ENCODE peak calls at places on chromosomes 11 and 22, in five cellular contexts. A is spleen; K is central memory CD8-positive, alpha-beta T cell; J is T-helper 9 cell; M is activated naive CD8-positive, alpha-beta T cell treated with anti-CD3 and anti-CD28 coated beads, Interleukin-2, amount 50 U/mL, for 24 hours. L is an unnamed sample.

GRCh38 chr22:48237466-48237865 is 1475.0 kb downstream of the TBC1D22A start:
- DNase-seq in A (peak), K (no peak), J (no peak), M (no peak), L (no peak)

GRCh38 chr22:46678785-46679700 is 58.9 kb downstream of the GRAMD4 start:
- DNase-seq in A (no peak), K (no peak), J (no peak), M (no peak), L (no peak)

GRCh38 chr11:102144357-102145342 is 34.4 kb downstream of the YAP1 start:
- DNase-seq in A (no peak), K (no peak), J (no peak), M (no peak), L (no peak)

GRCh38 chr11:86698634-86699033 is 26.2 kb upstream of the ME3 start:
- DNase-seq in A (no peak), K (no peak), J (no peak), M (no peak), L (no peak)

GRCh38 chr11:61645179-61645868 is 34.9 kb upstream of the DAGLA start:
- DNase-seq in A (no peak), K (no peak), J (no peak), M (no peak), L (no peak)

GRCh38 chr22:49930596-49931412 is 12.4 kb downstream of the CRELD2 start:
- DNase-seq in A (no peak), K (no peak), J (no peak), M (peak), L (peak)

GRCh38 chr22:43628253-43628649 is 183.9 kb downstream of the EFCAB6 start:
- DNase-seq in A (no peak), K (no peak), J (no peak), M (no peak), L (no peak)

GRCh38 chr11:43904737-43905515 is 24.3 kb downstream of the ALKBH3 start:
- DNase-seq in A (no peak), K (no peak), J (no peak), M (no peak), L (no peak)

GRCh38 chr11:119371778-119372182 is 9.7 kb downstream of the USP2 start:
- DNase-seq in A (no peak), K (no peak), J (no peak), M (no peak), L (no peak)

GRCh38 chr11:14499178-14499559 is 442 bp downstream of the COPB1 start:
- DNase-seq in A (peak), K (peak), J (peak), M (peak), L (peak)

GRCh38 chr22:44403166-44403565 is 90.4 kb upstream of the SHISAL1 start:
- DNase-seq in A (no peak), K (no peak), J (no peak), M (no peak), L (no peak)

GRCh38 chr22:38826386-38826785 is 17.4 kb downstream of the NPTXR start:
- DNase-seq in A (no peak), K (no peak), J (no peak), M (no peak), L (no peak)

GRCh38 chr11:127493330-127493729 is 492.8 kb upstream of the KIRREL3 start:
- DNase-seq in A (no peak), K (no peak), J (no peak), M (no peak), L (no peak)

GRCh38 chr11:8383627-8384026 is 119.9 kb upstream of the LMO1 start:
- DNase-seq in A (no peak), K (no peak), J (no peak), M (no peak), L (no peak)

GRCh38 chr22:50676211-50676636 is 3.6 kb downstream of the SHANK3 start:
- DNase-seq in A (no peak), K (no peak), J (no peak), M (no peak), L (peak)

GRCh38 chr22:22787805-22788459 is 99.7 kb upstream of the IGLL5 start:
- DNase-seq in A (peak), K (peak), J (peak), M (peak), L (peak)

GRCh38 chr22:37187891-37188761 is at the start of gene C1QTNF6:
- DNase-seq in A (peak), K (no peak), J (no peak), M (no peak), L (no peak)

GRCh38 chr11:117423046-117423575 is 95.5 kb downstream of the CEP164 start:
- DNase-seq in A (peak), K (no peak), J (no peak), M (no peak), L (no peak)

GRCh38 chr11:126348806-126349582 is 6.5 kb upstream of the ST3GAL4 start:
- DNase-seq in A (peak), K (no peak), J (no peak), M (no peak), L (no peak)

GRCh38 chr11:131511794-131512193 is 141.4 kb downstream of the NTM start:
- DNase-seq in A (no peak), K (no peak), J (no peak), M (peak), L (peak)

GRCh38 chr11:58060939-58061672 is 30.4 kb downstream of the OR6Q1 start:
- DNase-seq in A (no peak), K (no peak), J (no peak), M (no peak), L (no peak)

GRCh38 chr11:69512790-69513189 is 31.3 kb downstream of the LINC01488 start:
- DNase-seq in A (peak), K (no peak), J (no peak), M (no peak), L (no peak)

GRCh38 chr22:23520875-23521441 is 59.1 kb downstream of the IGLL1 start:
- DNase-seq in A (peak), K (no peak), J (no peak), M (no peak), L (no peak)

GRCh38 chr11:32790916-32791315 is 3.5 kb downstream of the CCDC73 start:
- DNase-seq in A (no peak), K (no peak), J (no peak), M (no peak), L (no peak)

GRCh38 chr11:96124155-96124554 is 200.2 kb upstream of the MTMR2 start:
- DNase-seq in A (no peak), K (no peak), J (no peak), M (no peak), L (no peak)

GRCh38 chr11:36475192-36475591 is 34.9 kb downstream of the TRAF6 start:
- DNase-seq in A (no peak), K (no peak), J (no peak), M (no peak), L (no peak)

GRCh38 chr22:32589007-32589406 is 114.4 kb downstream of the FBXO7 start:
- DNase-seq in A (no peak), K (no peak), J (no peak), M (no peak), L (no peak)

GRCh38 chr11:83035070-83035854 is 36.4 kb downstream of the RAB30 start:
- DNase-seq in A (no peak), K (no peak), J (no peak), M (no peak), L (no peak)

GRCh38 chr22:22375586-22376351 is 131.2 kb downstream of the VPREB1 start:
- DNase-seq in A (no peak), K (no peak), J (no peak), M (no peak), L (no peak)

GRCh38 chr22:45200862-45201511 is 37.3 kb downstream of the NUP50 start:
- DNase-seq in A (peak), K (no peak), J (no peak), M (no peak), L (no peak)

GRCh38 chr22:21710156-21710555 is 25.4 kb downstream of the YPEL1 start:
- DNase-seq in A (no peak), K (no peak), J (no peak), M (no peak), L (no peak)

GRCh38 chr11:115912484-115912945 is 408.3 kb upstream of the CADM1 start:
- DNase-seq in A (no peak), K (no peak), J (no peak), M (no peak), L (no peak)

GRCh38 chr11:60631939-60632338 is 67.5 kb upstream of the MS4A8 start:
- DNase-seq in A (no peak), K (no peak), J (no peak), M (no peak), L (no peak)

L was measured in activated CD8-positive, alpha-beta T cell treated with anti-CD3 and anti-CD28 coated beads, Interleukin-2, amount 10 ng/mL, durations not matched to agents 7 days and 5 days.